ENCODE peak calls at places on chromosomes 11 and 22, in five cellular contexts. One of them, this sample, is unnamed. For H3K4me1 and H3K36me3, the result is how much of the 10 kb centered on the place peaks cover.

GRCh38 chr11:20522536-20522935 is 76.9 kb upstream of the SLC6A5 start:
- DNase-seq in heart right ventricle: no peak
- DNase-seq in body of pancreas: no peak
- DNase-seq in Peyer's patch: no peak
- DNase-seq in aorta: no peak
- DNase-seq in this sample: no peak

GRCh38 chr11:2885676-2886081 is at the start of gene CDKN1C:
- DNase-seq in heart right ventricle: peak
- DNase-seq in body of pancreas: peak
- DNase-seq in Peyer's patch: peak
- DNase-seq in aorta: peak
- DNase-seq in this sample: peak

GRCh38 chr11:79441159-79441875 is 487 bp upstream of the TENM4 start:
- DNase-seq in heart right ventricle: peak
- DNase-seq in body of pancreas: no peak
- DNase-seq in Peyer's patch: no peak
- DNase-seq in aorta: no peak
- DNase-seq in this sample: no peak

GRCh38 chr11:95512682-95513081 is 276.9 kb downstream of the FAM76B start:
- DNase-seq in heart right ventricle: peak
- DNase-seq in body of pancreas: peak
- DNase-seq in Peyer's patch: no peak
- DNase-seq in aorta: peak
- DNase-seq in this sample: peak

GRCh38 chr11:79100093-79100704 is 340.6 kb downstream of the TENM4 start:
- DNase-seq in heart right ventricle: no peak
- DNase-seq in body of pancreas: peak
- DNase-seq in Peyer's patch: no peak
- DNase-seq in aorta: peak
- DNase-seq in this sample: no peak

GRCh38 chr22:50434849-50435700 is 39.8 kb downstream of the SBF1 start:
- DNase-seq in heart right ventricle: no peak
- DNase-seq in body of pancreas: no peak
- DNase-seq in Peyer's patch: no peak
- DNase-seq in aorta: no peak
- DNase-seq in this sample: peak

GRCh38 chr11:29781268-29781667 is 235.6 kb downstream of the KCNA4 start:
- DNase-seq in heart right ventricle: peak
- DNase-seq in body of pancreas: no peak
- DNase-seq in Peyer's patch: no peak
- DNase-seq in aorta: no peak
- DNase-seq in this sample: no peak

GRCh38 chr11:115257286-115258077 is 246.7 kb downstream of the CADM1 start:
- DNase-seq in heart right ventricle: no peak
- DNase-seq in body of pancreas: no peak
- DNase-seq in Peyer's patch: no peak
- DNase-seq in aorta: no peak
- DNase-seq in this sample: no peak

GRCh38 chr22:49067504-49067903 is 760.2 kb downstream of the BRD1 start:
- DNase-seq in heart right ventricle: no peak
- DNase-seq in body of pancreas: peak
- DNase-seq in Peyer's patch: no peak
- DNase-seq in aorta: no peak
- DNase-seq in this sample: no peak

GRCh38 chr11:134252539-134253188 is 488 bp downstream of the THYN1 start:
- DNase-seq in heart right ventricle: peak
- DNase-seq in body of pancreas: peak
- DNase-seq in Peyer's patch: no peak
- DNase-seq in aorta: no peak
- DNase-seq in this sample: no peak

GRCh38 chr11:7665473-7666291 is 7.6 kb downstream of the CYB5R2 start:
- DNase-seq in heart right ventricle: peak
- DNase-seq in body of pancreas: peak
- DNase-seq in Peyer's patch: peak
- DNase-seq in aorta: peak
- DNase-seq in this sample: peak

GRCh38 chr22:27100323-27100722 is 442.9 kb downstream of the MIAT start:
- DNase-seq in heart right ventricle: peak
- DNase-seq in body of pancreas: no peak
- DNase-seq in Peyer's patch: no peak
- DNase-seq in aorta: no peak
- DNase-seq in this sample: no peak

GRCh38 chr11:14539867-14540475 is 19.8 kb upstream of the PSMA1 start:
- DNase-seq in heart right ventricle: no peak
- DNase-seq in body of pancreas: no peak
- DNase-seq in Peyer's patch: no peak
- DNase-seq in aorta: no peak
- DNase-seq in this sample: no peak

GRCh38 chr11:79942071-79942470 is 501.2 kb upstream of the TENM4 start:
- DNase-seq in heart right ventricle: no peak
- DNase-seq in body of pancreas: no peak
- DNase-seq in Peyer's patch: no peak
- DNase-seq in aorta: no peak
- DNase-seq in this sample: no peak

GRCh38 chr22:48837341-48837935 is 990.2 kb downstream of the BRD1 start:
- DNase-seq in heart right ventricle: no peak
- DNase-seq in body of pancreas: no peak
- DNase-seq in Peyer's patch: no peak
- DNase-seq in aorta: no peak
- DNase-seq in this sample: no peak

GRCh38 chr11:12017243-12017678 is 8.8 kb upstream of the DKK3 start:
- DNase-seq in heart right ventricle: peak
- DNase-seq in body of pancreas: no peak
- DNase-seq in Peyer's patch: no peak
- DNase-seq in aorta: no peak
- DNase-seq in this sample: no peak

GRCh38 chr11:58629857-58630256 is 7.4 kb downstream of the CNTF start:
- DNase-seq in heart right ventricle: peak
- DNase-seq in body of pancreas: peak
- DNase-seq in Peyer's patch: no peak
- DNase-seq in aorta: no peak
- DNase-seq in this sample: no peak

GRCh38 chr11:26703792-26704191 is 18.1 kb downstream of the SLC5A12 start:
- DNase-seq in heart right ventricle: no peak
- DNase-seq in body of pancreas: no peak
- DNase-seq in Peyer's patch: no peak
- DNase-seq in aorta: no peak
- DNase-seq in this sample: no peak

GRCh38 chr11:2377511-2378443 is 667 bp downstream of the CD81 start:
- DNase-seq in heart right ventricle: peak
- DNase-seq in body of pancreas: peak
- DNase-seq in Peyer's patch: peak
- DNase-seq in aorta: peak
- DNase-seq in this sample: no peak

GRCh38 chr11:88464528-88464927 is 127.0 kb upstream of the CTSC start:
- DNase-seq in heart right ventricle: no peak
- DNase-seq in body of pancreas: no peak
- DNase-seq in Peyer's patch: no peak
- DNase-seq in aorta: no peak
- DNase-seq in this sample: no peak

GRCh38 chr11:69483696-69484426 is 2.4 kb downstream of the LINC01488 start:
- DNase-seq in heart right ventricle: no peak
- DNase-seq in body of pancreas: no peak
- DNase-seq in Peyer's patch: no peak
- DNase-seq in aorta: peak
- DNase-seq in this sample: no peak

DNA sequence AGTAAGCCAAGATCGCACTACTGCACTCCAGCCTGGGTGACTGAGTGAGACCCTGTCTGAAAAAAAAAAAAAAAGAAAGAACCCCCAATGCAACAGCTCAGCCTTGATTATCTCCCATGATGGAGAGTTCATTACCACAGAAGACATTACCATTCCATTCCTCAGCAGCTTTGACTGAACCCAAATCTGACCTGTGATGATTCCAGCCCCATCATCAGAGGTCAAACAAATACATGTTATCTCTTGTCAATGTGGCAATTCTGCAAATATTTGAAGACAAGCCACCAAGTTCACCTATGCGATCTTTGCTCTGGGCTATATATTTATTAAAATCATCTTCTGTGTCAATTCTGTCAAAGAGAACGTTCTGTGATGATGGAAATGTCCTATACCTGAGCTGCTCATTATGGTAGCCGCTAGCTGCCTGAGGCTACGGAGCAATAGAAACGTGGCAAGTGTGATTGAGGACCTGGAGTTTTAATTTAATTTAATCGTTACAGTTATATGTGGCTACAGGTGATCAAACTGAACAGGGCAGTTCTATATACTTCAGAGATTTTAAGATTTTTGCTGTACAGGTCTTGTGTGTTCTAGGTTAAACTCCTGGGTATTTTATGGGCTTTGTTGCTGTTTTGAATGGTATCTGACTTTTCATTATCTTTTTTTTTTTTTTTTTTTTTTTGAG is 7.9 kb downstream of the SEC14L4 start:
- DNase-seq in heart right ventricle: no peak
- DNase-seq in body of pancreas: no peak
- DNase-seq in Peyer's patch: no peak
- DNase-seq in aorta: no peak
- DNase-seq in this sample: no peak
- H3K4me1 ChIP-seq in heart right ventricle: under half
- H3K4me1 ChIP-seq in body of pancreas: under half
- H3K4me1 ChIP-seq in Peyer's patch: under half
- H3K4me1 ChIP-seq in aorta: under half
- H3K4me1 ChIP-seq in this sample: under half

DNA sequence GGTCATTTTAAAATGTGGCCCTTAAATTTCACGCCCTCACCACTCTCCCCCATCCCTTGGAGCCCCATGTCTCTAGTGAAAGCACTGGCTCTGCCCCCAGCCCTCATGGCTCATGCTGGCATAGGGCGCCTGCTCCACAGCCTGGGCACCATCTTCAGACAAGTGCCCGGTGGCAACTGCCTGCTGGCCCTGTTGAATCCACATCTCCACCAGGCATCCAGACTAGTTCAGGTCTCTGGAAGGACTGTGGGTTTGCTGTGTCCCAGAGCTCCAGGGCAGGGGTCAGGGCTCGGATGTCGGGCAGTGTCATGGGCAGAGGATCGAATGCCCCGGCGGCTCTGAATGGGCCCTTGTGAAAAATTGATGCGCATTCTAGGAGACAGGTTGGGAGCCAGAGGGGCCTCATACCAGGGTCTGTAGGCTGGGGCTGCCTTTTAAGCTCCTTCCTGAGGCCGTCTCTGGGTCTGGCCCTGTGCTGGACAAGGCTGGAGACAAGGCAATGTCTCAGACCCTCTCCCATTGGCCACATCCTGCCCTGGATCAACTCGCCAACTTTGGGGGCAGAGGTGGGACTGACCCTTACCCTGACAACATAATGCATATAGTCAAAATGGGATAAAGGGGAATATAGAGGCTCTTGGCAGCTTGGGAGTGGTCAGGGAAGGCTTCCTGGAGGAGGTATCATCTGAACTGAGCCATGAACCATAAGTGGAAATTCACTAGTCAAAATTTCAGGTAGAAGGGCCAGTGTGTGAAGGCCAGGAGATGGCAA is 1.2 kb downstream of the MYO7A start:
- DNase-seq in heart right ventricle: no peak
- DNase-seq in body of pancreas: no peak
- DNase-seq in Peyer's patch: no peak
- DNase-seq in aorta: no peak
- DNase-seq in this sample: no peak
- H3K4me3 ChIP-seq in heart right ventricle: no peak
- H3K4me3 ChIP-seq in body of pancreas: no peak
- H3K4me3 ChIP-seq in Peyer's patch: no peak
- H3K4me3 ChIP-seq in aorta: no peak
- H3K4me3 ChIP-seq in this sample: no peak

GRCh38 chr11:657691-658126 is 20.6 kb downstream of the DRD4 start:
- DNase-seq in heart right ventricle: no peak
- DNase-seq in body of pancreas: peak
- DNase-seq in Peyer's patch: no peak
- DNase-seq in aorta: no peak
- DNase-seq in this sample: no peak

GRCh38 chr11:656866-657265 is 19.8 kb downstream of the DRD4 start:
- DNase-seq in heart right ventricle: no peak
- DNase-seq in body of pancreas: no peak
- DNase-seq in Peyer's patch: no peak
- DNase-seq in aorta: no peak
- DNase-seq in this sample: no peak

GRCh38 chr11:660681-661444 is 23.8 kb downstream of the DRD4 start:
- DNase-seq in heart right ventricle: no peak
- DNase-seq in body of pancreas: no peak
- DNase-seq in Peyer's patch: no peak
- DNase-seq in aorta: peak
- DNase-seq in this sample: no peak

GRCh38 chr11:660281-660680 is 23.2 kb downstream of the DRD4 start:
- DNase-seq in heart right ventricle: no peak
- DNase-seq in body of pancreas: no peak
- DNase-seq in Peyer's patch: no peak
- DNase-seq in aorta: peak
- DNase-seq in this sample: no peak

DNA sequence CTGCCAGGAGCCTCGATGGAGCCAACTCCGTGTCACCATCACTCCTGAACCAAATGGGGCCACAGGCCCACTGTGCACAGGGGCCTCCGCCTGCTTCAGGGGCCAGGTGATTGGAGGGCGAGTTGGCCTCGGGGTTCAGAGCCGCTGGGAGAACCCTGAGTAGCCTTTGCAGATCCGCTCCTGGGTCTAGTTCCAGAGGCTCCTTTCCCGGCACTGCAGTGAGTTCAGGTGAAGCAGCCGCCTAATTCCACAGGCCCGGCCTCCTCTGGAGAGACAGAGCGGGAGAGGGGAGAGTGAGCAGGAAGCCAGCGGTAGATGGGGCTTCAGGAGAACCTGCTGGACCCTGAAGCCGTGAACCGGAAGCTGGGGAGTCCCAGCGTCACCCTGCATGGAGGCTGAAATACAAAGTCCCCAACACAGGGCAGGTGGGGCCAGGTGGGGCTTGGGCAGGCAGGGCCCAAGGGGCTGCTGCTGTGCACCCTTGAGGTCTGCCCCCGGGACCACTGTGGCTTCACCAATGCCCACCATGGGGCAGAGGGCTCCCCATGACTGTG is 22.5 kb downstream of the DRD4 start:
- DNase-seq in heart right ventricle: no peak
- DNase-seq in body of pancreas: no peak
- DNase-seq in Peyer's patch: no peak
- DNase-seq in aorta: peak
- DNase-seq in this sample: no peak
- H3K36me3 ChIP-seq in heart right ventricle: under half
- H3K36me3 ChIP-seq in body of pancreas: under half
- H3K36me3 ChIP-seq in Peyer's patch: under half
- H3K36me3 ChIP-seq in aorta: under half
- H3K36me3 ChIP-seq in this sample: under half

DNA sequence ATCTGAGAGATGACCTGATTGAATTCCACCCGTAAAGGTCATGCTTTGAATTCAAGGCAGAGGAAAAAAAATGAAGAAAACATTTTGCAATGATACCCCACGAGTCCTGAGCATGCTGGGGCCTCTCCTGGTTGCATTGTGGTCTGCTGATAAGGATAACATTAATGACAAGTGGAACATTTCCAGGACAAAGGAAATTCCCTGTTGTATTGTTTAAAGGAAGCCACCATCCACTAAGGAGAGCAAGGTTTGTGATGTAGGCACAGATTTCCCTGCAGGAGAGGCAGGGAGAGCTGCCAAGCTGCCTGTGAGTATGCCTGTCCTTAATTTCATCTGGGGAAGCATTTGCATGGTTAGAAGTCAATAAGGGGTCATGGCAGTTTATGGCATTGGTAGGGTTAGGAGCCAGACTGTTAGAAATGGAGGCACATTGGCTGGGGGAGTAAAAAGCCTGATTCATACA is 21.9 kb downstream of the FLI1 start:
- DNase-seq in heart right ventricle: peak
- DNase-seq in body of pancreas: no peak
- DNase-seq in Peyer's patch: no peak
- DNase-seq in aorta: no peak
- DNase-seq in this sample: no peak
- H3K4me1 ChIP-seq in heart right ventricle: half or more
- H3K4me1 ChIP-seq in body of pancreas: under half
- H3K4me1 ChIP-seq in Peyer's patch: under half
- H3K4me1 ChIP-seq in aorta: under half
- H3K4me1 ChIP-seq in this sample: half or more

This sample was measured in SJSA1.